ENCODE peak calls at places on chromosomes 7 and 10, in seven cellular contexts. M is fibroblast of pulmonary artery, S is uterus, Y is H7, W is adrenal gland, N is NT2/D1, D is AG04450. B is an unnamed sample.

GRCh38 chr10:44993922-44994751 is 6.6 kb upstream of the ZNF22 start:
- DNase-seq in N (no peak), D (peak; percentile 62), Y (no peak), W (no peak), S (no peak), M (peak; percentile 81), B (peak; percentile 66)

GRCh38 chr7:4650471-4651047 is 31.5 kb upstream of the FOXK1 start:
- DNase-seq in Y (peak; percentile 78), D (no peak), M (peak; percentile 72), N (no peak), S (peak; percentile 54), W (peak; percentile 72), B (peak; percentile 72)

GRCh38 chr10:14617125-14617524 is 157.6 kb downstream of the FAM107B start:
- DNase-seq in W (no peak), S (no peak), D (no peak), N (no peak), Y (no peak), M (no peak), B (no peak)

GRCh38 chr7:132349085-132349484 is 227.2 kb downstream of the PLXNA4 start:
- DNase-seq in D (no peak), M (no peak), S (no peak), Y (no peak), W (no peak), N (no peak), B (no peak)

GRCh38 chr7:54664235-54665228 is 94.5 kb downstream of the SEC61G start:
- DNase-seq in D (no peak), M (peak; percentile 1), S (peak; percentile 23), Y (peak; percentile 94), W (peak; percentile 84), N (peak; percentile 75), B (peak; percentile 14)

GRCh38 chr7:74216361-74216761 is 6.6 kb downstream of the LAT2 start:
- DNase-seq in Y (no peak), M (no peak), W (no peak), N (no peak), S (no peak), D (no peak), B (no peak)

GRCh38 chr10:128210215-128211063 is 84.2 kb upstream of the MKI67 start:
- DNase-seq in D (no peak), Y (peak; percentile 94), S (peak; percentile 50), M (peak; percentile 39), N (no peak), W (peak; percentile 68), B (peak; percentile 24)

GRCh38 chr10:117497736-117498135 is 44.8 kb upstream of the EMX2 start:
- DNase-seq in N (no peak), W (no peak), D (no peak), Y (no peak), M (no peak), S (no peak), B (no peak)

GRCh38 chr7:47254081-47255006 is 327.6 kb downstream of the TNS3 start:
- DNase-seq in M (peak; percentile 57), W (peak; percentile 89), D (no peak), N (peak; percentile 67), S (peak; percentile 83), Y (peak; percentile 96), B (peak; percentile 68)

GRCh38 chr10:306007-306406 is 170.8 kb downstream of the ZMYND11 start:
- DNase-seq in W (no peak), S (no peak), M (peak; percentile 13), D (no peak), N (no peak), Y (no peak), B (no peak)

GRCh38 chr7:17965600-17965999 is 25.3 kb upstream of the SNX13 start:
- DNase-seq in M (peak; percentile 41), Y (no peak), W (no peak), N (no peak), S (no peak), D (no peak), B (peak; percentile 42)

GRCh38 chr7:136039577-136040345 is 62.6 kb upstream of the MTPN start:
- DNase-seq in S (no peak), D (no peak), W (no peak), Y (no peak), M (no peak), N (no peak), B (peak; percentile 7)

GRCh38 chr10:93826355-93826754 is 67.4 kb upstream of the SLC35G1 start:
- DNase-seq in W (no peak), M (no peak), D (no peak), Y (no peak), N (no peak), S (no peak), B (no peak)

GRCh38 chr7:119974972-119975371 is 298.0 kb upstream of the KCND2 start:
- DNase-seq in Y (no peak), N (no peak), W (no peak), D (no peak), S (no peak), M (peak; percentile 11), B (no peak)

GRCh38 chr10:19302117-19302516 is 253.5 kb downstream of the MALRD1 start:
- DNase-seq in M (peak; percentile 55), N (no peak), Y (no peak), W (no peak), S (no peak), D (peak; percentile 45), B (peak; percentile 8)

GRCh38 chr7:101237206-101238067 is at the start of gene CLDN15:
- DNase-seq in Y (peak; percentile 54), M (peak; percentile 82), W (peak; percentile 69), D (no peak), S (peak; percentile 86), N (no peak), B (peak; percentile 52)

GRCh38 chr7:27151945-27152815 is at the start of gene HOXA3:
- DNase-seq in Y (peak; percentile 73), W (peak; percentile 60), N (no peak), M (no peak), S (peak; percentile 72), D (no peak), B (peak; percentile 92)

GRCh38 chr10:28668363-28669226 is 8.7 kb upstream of the BAMBI start:
- DNase-seq in Y (peak; percentile 90), M (peak; percentile 37), W (no peak), S (peak; percentile 75), N (no peak), D (no peak), B (peak; percentile 67)

GRCh38 chr10:5945561-5946418 is 31.6 kb downstream of the IL15RA start:
- DNase-seq in S (peak; percentile 81), Y (peak; percentile 65), N (no peak), D (peak; percentile 93), M (peak; percentile 97), W (peak; percentile 79), B (peak; percentile 98)

DNA sequence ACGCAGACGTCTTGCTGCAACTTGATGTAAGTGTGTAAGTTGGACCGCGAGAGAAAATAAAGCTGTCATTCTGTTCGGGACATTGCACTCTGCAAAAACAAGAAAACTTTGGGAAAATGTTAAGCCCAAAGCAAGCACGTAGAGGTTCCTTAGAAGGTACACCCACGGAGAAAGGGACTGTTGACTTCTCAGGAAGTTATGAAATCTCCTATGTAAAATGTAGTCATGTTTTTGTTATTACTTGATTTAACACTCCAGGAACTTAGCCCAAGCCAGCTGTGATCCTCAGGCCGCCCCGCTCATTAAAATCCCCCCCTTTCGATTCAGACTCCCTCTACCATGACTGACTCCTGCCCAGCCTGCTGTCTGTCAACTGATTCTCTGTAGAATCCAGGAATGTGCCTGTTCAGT is 196.0 kb upstream of the TCF7L2 start:
- DNase-seq in D (no peak), N (no peak), Y (no peak), S (no peak), M (peak; percentile 69), W (no peak), B (peak; percentile 73)
- H3K4me3 ChIP-seq in D (no peak overlapping the region), N (no peak overlapping the region), Y (no peak overlapping the region), S (no peak overlapping the region), M (peak overlapping the region; percentile 4), W (no peak overlapping the region), B (no peak overlapping the region)

GRCh38 chr10:104424719-104425118 is 71.1 kb downstream of the CFAP58 start:
- DNase-seq in Y (no peak), D (no peak), N (no peak), M (no peak), W (no peak), S (no peak), B (no peak)

GRCh38 chr10:104433611-104434010 is 80.0 kb downstream of the CFAP58 start:
- DNase-seq in W (no peak), D (no peak), M (no peak), Y (no peak), S (no peak), N (no peak), B (no peak)

GRCh38 chr10:104434601-104435000 is 81.0 kb downstream of the CFAP58 start:
- DNase-seq in M (no peak), N (no peak), S (no peak), Y (no peak), W (no peak), D (no peak), B (no peak)

GRCh38 chr10:104427983-104428382 is 74.3 kb downstream of the CFAP58 start:
- DNase-seq in Y (no peak), N (no peak), M (no peak), S (no peak), W (no peak), D (no peak), B (no peak)

DNA sequence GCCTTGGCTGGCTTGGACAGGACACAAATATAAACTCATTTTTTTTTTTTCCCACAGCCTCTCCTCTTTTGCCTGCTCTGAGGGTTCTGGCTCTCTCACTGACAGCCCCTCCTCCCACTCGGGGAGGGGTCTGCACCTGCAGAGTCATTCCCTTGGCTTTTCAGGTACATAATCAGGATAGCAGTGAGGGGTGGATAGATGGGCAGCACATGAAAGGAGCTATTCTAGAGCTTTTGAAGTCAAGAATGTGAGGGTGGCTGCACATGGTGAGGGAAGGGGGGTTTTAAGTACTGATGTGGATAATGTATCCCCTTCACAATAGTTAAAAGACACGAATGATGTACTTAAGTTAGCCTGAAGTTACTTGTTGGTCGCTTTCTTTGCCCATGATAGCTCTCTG is 76.2 kb downstream of the CFAP58 start:
- DNase-seq in M (no peak), N (no peak), Y (peak; percentile 50), D (no peak), W (no peak), S (no peak), B (no peak)
- H3K4me3 ChIP-seq in M (no peak overlapping the region), N (no peak overlapping the region), Y (no peak overlapping the region), D (no peak overlapping the region), W (no peak overlapping the region), S (no peak overlapping the region), B (no peak overlapping the region)

GRCh38 chr10:107913317-107914294 is 749.1 kb upstream of the SORCS1 start:
- DNase-seq in N (peak; percentile 79), S (no peak), Y (peak; percentile 52), D (no peak), W (no peak), M (no peak), B (no peak)
- H3K4me3 ChIP-seq in N (peak overlapping the region; percentile 84), S (no peak overlapping the region), Y (peak overlapping the region; percentile 65), D (no peak overlapping the region), W (no peak overlapping the region), M (no peak overlapping the region), B (no peak overlapping the region)

GRCh38 chr7:35251606-35252310 is 2.1 kb downstream of the TBX20 start:
- DNase-seq in N (no peak), S (no peak), Y (peak; percentile 41), D (no peak), W (no peak), M (no peak), B (peak; percentile 46)

GRCh38 chr7:35252584-35252983 is 1.3 kb downstream of the TBX20 start:
- DNase-seq in S (no peak), N (no peak), Y (no peak), D (no peak), M (no peak), W (no peak), B (peak; percentile 45)

GRCh38 chr7:35254496-35255416 is 856 bp upstream of the TBX20 start:
- DNase-seq in D (no peak), N (no peak), M (peak; percentile 56), S (no peak), Y (no peak), W (no peak), B (no peak)

GRCh38 chr7:35253680-35254495 is at the start of gene TBX20:
- DNase-seq in S (no peak), Y (peak; percentile 91), D (no peak), M (peak; percentile 87), W (peak; percentile 83), N (no peak), B (peak; percentile 78)

GRCh38 chr7:35253182-35253679 is 669 bp downstream of the TBX20 start:
- DNase-seq in W (no peak), Y (peak; percentile 79), D (no peak), N (no peak), M (no peak), S (no peak), B (no peak)
- H3K4me3 ChIP-seq in W (no peak overlapping the region), Y (peak overlapping the region; percentile 50), D (peak overlapping the region; percentile 54), N (peak overlapping the region; percentile 63), M (peak overlapping the region; percentile 91), S (no peak overlapping the region), B (peak overlapping the region; percentile 83)